ENCODE peak calls at places on chromosomes 12 and 14, in nine cellular contexts. One of them, this sample, is unnamed.
A peak's percentile ranks its signal among the peaks of the same experiment; 100 is the strongest.

GRCh38 chr12:2551097-2551496 is 243.7 kb upstream of the FKBP4 start:
- DNase-seq in GM20000: no peak
- DNase-seq in breast epithelium: no peak
- DNase-seq in RWPE1: no peak
- DNase-seq in GM13976: no peak
- DNase-seq in B cell: no peak
- DNase-seq in cardiac fibroblast: no peak
- DNase-seq in RWPE2: no peak
- DNase-seq in GM23338: no peak
- DNase-seq in this sample: no peak

GRCh38 chr12:49507139-49507538 is 31.7 kb upstream of the KCNH3 start:
- DNase-seq in GM20000: no peak
- DNase-seq in breast epithelium: no peak
- DNase-seq in RWPE1: peak; percentile 78
- DNase-seq in GM13976: no peak
- DNase-seq in B cell: no peak
- DNase-seq in cardiac fibroblast: peak; percentile 97
- DNase-seq in RWPE2: peak; percentile 76
- DNase-seq in GM23338: no peak
- DNase-seq in this sample: no peak

GRCh38 chr12:116959845-116960514 is 49.2 kb downstream of the FBXW8 start:
- DNase-seq in GM20000: peak; percentile 66
- DNase-seq in breast epithelium: no peak
- DNase-seq in RWPE1: no peak
- DNase-seq in GM13976: peak; percentile 69
- DNase-seq in B cell: no peak
- DNase-seq in cardiac fibroblast: no peak
- DNase-seq in RWPE2: no peak
- DNase-seq in GM23338: no peak
- DNase-seq in this sample: peak; percentile 64

GRCh38 chr14:59336078-59336477 is 129.1 kb downstream of the GPR135 start:
- DNase-seq in GM20000: no peak
- DNase-seq in breast epithelium: no peak
- DNase-seq in RWPE1: no peak
- DNase-seq in GM13976: no peak
- DNase-seq in B cell: no peak
- DNase-seq in cardiac fibroblast: peak; percentile 33
- DNase-seq in RWPE2: no peak
- DNase-seq in GM23338: no peak
- DNase-seq in this sample: no peak

GRCh38 chr12:113098428-113099028 is 37.0 kb downstream of the RASAL1 start:
- DNase-seq in GM20000: peak; percentile 86
- DNase-seq in breast epithelium: peak; percentile 93
- DNase-seq in RWPE1: peak; percentile 94
- DNase-seq in GM13976: peak; percentile 85
- DNase-seq in B cell: peak; percentile 80
- DNase-seq in cardiac fibroblast: peak; percentile 94
- DNase-seq in RWPE2: peak; percentile 84
- DNase-seq in GM23338: peak; percentile 95
- DNase-seq in this sample: peak; percentile 83

GRCh38 chr14:59046746-59047145 is 141.7 kb upstream of the DAAM1 start:
- DNase-seq in GM20000: no peak
- DNase-seq in breast epithelium: no peak
- DNase-seq in RWPE1: no peak
- DNase-seq in GM13976: no peak
- DNase-seq in B cell: no peak
- DNase-seq in cardiac fibroblast: no peak
- DNase-seq in RWPE2: no peak
- DNase-seq in GM23338: no peak
- DNase-seq in this sample: no peak

GRCh38 chr12:57235012-57235727 is 5.7 kb downstream of the SHMT2 start:
- DNase-seq in GM20000: no peak
- DNase-seq in breast epithelium: no peak
- DNase-seq in RWPE1: no peak
- DNase-seq in GM13976: peak; percentile 12
- DNase-seq in B cell: peak; percentile 59
- DNase-seq in cardiac fibroblast: peak; percentile 95
- DNase-seq in RWPE2: peak; percentile 62
- DNase-seq in GM23338: peak; percentile 78
- DNase-seq in this sample: no peak

GRCh38 chr12:60035835-60036234 is 440.0 kb downstream of the SLC16A7 start:
- DNase-seq in GM20000: no peak
- DNase-seq in breast epithelium: no peak
- DNase-seq in RWPE1: peak; percentile 20
- DNase-seq in GM13976: no peak
- DNase-seq in B cell: no peak
- DNase-seq in cardiac fibroblast: peak; percentile 35
- DNase-seq in RWPE2: no peak
- DNase-seq in GM23338: no peak
- DNase-seq in this sample: no peak

GRCh38 chr12:122366685-122367475 is 55.6 kb downstream of the CLIP1 start:
- DNase-seq in GM20000: no peak
- DNase-seq in breast epithelium: peak; percentile 55
- DNase-seq in RWPE1: peak; percentile 86
- DNase-seq in GM13976: no peak
- DNase-seq in B cell: no peak
- DNase-seq in cardiac fibroblast: peak; percentile 96
- DNase-seq in RWPE2: no peak
- DNase-seq in GM23338: peak; percentile 84
- DNase-seq in this sample: no peak

GRCh38 chr12:87160848-87161601 is 868.2 kb downstream of the C12orf50 start:
- DNase-seq in GM20000: no peak
- DNase-seq in breast epithelium: no peak
- DNase-seq in RWPE1: peak; percentile 20
- DNase-seq in GM13976: no peak
- DNase-seq in B cell: no peak
- DNase-seq in cardiac fibroblast: no peak
- DNase-seq in RWPE2: no peak
- DNase-seq in GM23338: no peak
- DNase-seq in this sample: no peak

GRCh38 chr14:53152909-53153701 is at the start of gene DDHD1:
- DNase-seq in GM20000: peak; percentile 96
- DNase-seq in breast epithelium: peak; percentile 39
- DNase-seq in RWPE1: peak; percentile 53
- DNase-seq in GM13976: peak; percentile 94
- DNase-seq in B cell: peak; percentile 95
- DNase-seq in cardiac fibroblast: peak; percentile 63
- DNase-seq in RWPE2: peak; percentile 69
- DNase-seq in GM23338: peak; percentile 86
- DNase-seq in this sample: peak; percentile 93

GRCh38 chr12:510071-510825 is 50.5 kb downstream of the B4GALNT3 start:
- DNase-seq in GM20000: no peak
- DNase-seq in breast epithelium: no peak
- DNase-seq in RWPE1: peak; percentile 29
- DNase-seq in GM13976: no peak
- DNase-seq in B cell: no peak
- DNase-seq in cardiac fibroblast: no peak
- DNase-seq in RWPE2: no peak
- DNase-seq in GM23338: peak; percentile 58
- DNase-seq in this sample: no peak

DNA sequence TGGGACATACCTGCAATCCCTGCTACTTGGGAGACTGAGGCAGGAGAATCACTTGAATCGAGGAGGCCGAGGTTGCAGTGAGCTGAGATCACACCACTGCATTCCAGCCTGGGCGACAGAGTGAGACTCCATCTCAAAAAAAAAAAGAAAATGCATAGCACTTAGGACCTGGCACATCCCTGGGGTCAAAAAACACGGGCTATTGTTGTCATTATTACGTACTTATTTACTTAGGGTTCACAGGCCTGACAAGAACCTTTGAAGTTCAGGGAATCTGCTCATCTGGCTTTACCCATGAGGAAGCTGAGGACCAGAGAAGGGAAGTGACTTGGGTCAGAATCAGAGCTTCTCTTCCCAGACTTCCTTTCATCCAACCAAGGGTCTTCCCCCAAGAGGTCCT is 35.2 kb downstream of the SMUG1 start:
- DNase-seq in GM20000: no peak
- DNase-seq in breast epithelium: no peak
- DNase-seq in RWPE1: no peak
- DNase-seq in GM13976: no peak
- DNase-seq in B cell: no peak
- DNase-seq in cardiac fibroblast: no peak
- DNase-seq in RWPE2: no peak
- DNase-seq in GM23338: no peak
- DNase-seq in this sample: no peak
- TF ChIP-seq CTCF in GM20000: no peak
- TF ChIP-seq CTCF in breast epithelium: no peak
- TF ChIP-seq CTCF in RWPE1: no peak
- TF ChIP-seq CTCF in GM13976: no peak
- TF ChIP-seq CTCF in B cell: no peak
- TF ChIP-seq CTCF in cardiac fibroblast: no peak
- TF ChIP-seq CTCF in RWPE2: no peak
- TF ChIP-seq CTCF in GM23338: no peak
- TF ChIP-seq CTCF in this sample: no peak

GRCh38 chr12:111037047-111037446 is 116.7 kb upstream of the MYL2 start:
- DNase-seq in GM20000: no peak
- DNase-seq in breast epithelium: no peak
- DNase-seq in RWPE1: no peak
- DNase-seq in GM13976: no peak
- DNase-seq in B cell: no peak
- DNase-seq in cardiac fibroblast: no peak
- DNase-seq in RWPE2: peak; percentile 36
- DNase-seq in GM23338: no peak
- DNase-seq in this sample: no peak

GRCh38 chr12:111035578-111036301 is 115.4 kb upstream of the MYL2 start:
- DNase-seq in GM20000: no peak
- DNase-seq in breast epithelium: no peak
- DNase-seq in RWPE1: no peak
- DNase-seq in GM13976: no peak
- DNase-seq in B cell: no peak
- DNase-seq in cardiac fibroblast: no peak
- DNase-seq in RWPE2: peak; percentile 36
- DNase-seq in GM23338: peak; percentile 84
- DNase-seq in this sample: no peak

GRCh38 chr12:111033281-111034147 is 113.1 kb upstream of the MYL2 start:
- DNase-seq in GM20000: no peak
- DNase-seq in breast epithelium: no peak
- DNase-seq in RWPE1: no peak
- DNase-seq in GM13976: no peak
- DNase-seq in B cell: peak; percentile 8
- DNase-seq in cardiac fibroblast: no peak
- DNase-seq in RWPE2: peak; percentile 26
- DNase-seq in GM23338: peak; percentile 77
- DNase-seq in this sample: no peak

GRCh38 chr12:111034148-111034910 is 114.0 kb upstream of the MYL2 start:
- DNase-seq in GM20000: no peak
- DNase-seq in breast epithelium: no peak
- DNase-seq in RWPE1: no peak
- DNase-seq in GM13976: no peak
- DNase-seq in B cell: peak; percentile 8
- DNase-seq in cardiac fibroblast: no peak
- DNase-seq in RWPE2: peak; percentile 68
- DNase-seq in GM23338: peak; percentile 72
- DNase-seq in this sample: no peak

GRCh38 chr12:111034911-111035577 is 114.7 kb upstream of the MYL2 start:
- DNase-seq in GM20000: no peak
- DNase-seq in breast epithelium: no peak
- DNase-seq in RWPE1: no peak
- DNase-seq in GM13976: no peak
- DNase-seq in B cell: peak; percentile 11
- DNase-seq in cardiac fibroblast: peak; percentile 9
- DNase-seq in RWPE2: peak; percentile 59
- DNase-seq in GM23338: peak; percentile 72
- DNase-seq in this sample: no peak
- TF ChIP-seq CTCF in GM20000: no peak
- TF ChIP-seq CTCF in breast epithelium: no peak
- TF ChIP-seq CTCF in RWPE1: no peak
- TF ChIP-seq CTCF in GM13976: no peak
- TF ChIP-seq CTCF in B cell: no peak
- TF ChIP-seq CTCF in cardiac fibroblast: no peak
- TF ChIP-seq CTCF in RWPE2: no peak
- TF ChIP-seq CTCF in GM23338: no peak
- TF ChIP-seq CTCF in this sample: no peak

GRCh38 chr12:123743002-123743401 is 19.1 kb upstream of the DNAH10 start:
- DNase-seq in GM20000: no peak
- DNase-seq in breast epithelium: no peak
- DNase-seq in RWPE1: no peak
- DNase-seq in GM13976: no peak
- DNase-seq in B cell: peak; percentile 28
- DNase-seq in cardiac fibroblast: no peak
- DNase-seq in RWPE2: no peak
- DNase-seq in GM23338: no peak
- DNase-seq in this sample: no peak

GRCh38 chr12:123747309-123747708 is 14.8 kb upstream of the DNAH10 start:
- DNase-seq in GM20000: no peak
- DNase-seq in breast epithelium: no peak
- DNase-seq in RWPE1: no peak
- DNase-seq in GM13976: no peak
- DNase-seq in B cell: no peak
- DNase-seq in cardiac fibroblast: no peak
- DNase-seq in RWPE2: no peak
- DNase-seq in GM23338: no peak
- DNase-seq in this sample: no peak

GRCh38 chr12:123748171-123748570 is 13.9 kb upstream of the DNAH10 start:
- DNase-seq in GM20000: no peak
- DNase-seq in breast epithelium: no peak
- DNase-seq in RWPE1: no peak
- DNase-seq in GM13976: no peak
- DNase-seq in B cell: no peak
- DNase-seq in cardiac fibroblast: no peak
- DNase-seq in RWPE2: no peak
- DNase-seq in GM23338: no peak
- DNase-seq in this sample: no peak

GRCh38 chr12:123741937-123742572 is 20.0 kb upstream of the DNAH10 start:
- DNase-seq in GM20000: peak; percentile 21
- DNase-seq in breast epithelium: no peak
- DNase-seq in RWPE1: no peak
- DNase-seq in GM13976: peak; percentile 45
- DNase-seq in B cell: no peak
- DNase-seq in cardiac fibroblast: no peak
- DNase-seq in RWPE2: no peak
- DNase-seq in GM23338: no peak
- DNase-seq in this sample: no peak

GRCh38 chr12:123744836-123745235 is 17.3 kb upstream of the DNAH10 start:
- DNase-seq in GM20000: no peak
- DNase-seq in breast epithelium: no peak
- DNase-seq in RWPE1: no peak
- DNase-seq in GM13976: no peak
- DNase-seq in B cell: no peak
- DNase-seq in cardiac fibroblast: no peak
- DNase-seq in RWPE2: no peak
- DNase-seq in GM23338: peak; percentile 36
- DNase-seq in this sample: no peak
- TF ChIP-seq CTCF in GM20000: no peak
- TF ChIP-seq CTCF in breast epithelium: no peak
- TF ChIP-seq CTCF in RWPE1: no peak
- TF ChIP-seq CTCF in GM13976: no peak
- TF ChIP-seq CTCF in B cell: no peak
- TF ChIP-seq CTCF in cardiac fibroblast: peak; percentile 4
- TF ChIP-seq CTCF in RWPE2: peak; percentile 20
- TF ChIP-seq CTCF in GM23338: peak; percentile 30
- TF ChIP-seq CTCF in this sample: no peak

GRCh38 chr14:50542941-50543418 is 10.6 kb upstream of the MAP4K5 start:
- DNase-seq in GM20000: peak; percentile 66
- DNase-seq in breast epithelium: no peak
- DNase-seq in RWPE1: peak; percentile 50
- DNase-seq in GM13976: peak; percentile 66
- DNase-seq in B cell: peak; percentile 60
- DNase-seq in cardiac fibroblast: peak; percentile 73
- DNase-seq in RWPE2: no peak
- DNase-seq in GM23338: peak; percentile 77
- DNase-seq in this sample: peak; percentile 63
- TF ChIP-seq CTCF in GM20000: peak; percentile 39
- TF ChIP-seq CTCF in breast epithelium: no peak
- TF ChIP-seq CTCF in RWPE1: peak; percentile 63
- TF ChIP-seq CTCF in GM13976: peak; percentile 36
- TF ChIP-seq CTCF in B cell: peak; percentile 76
- TF ChIP-seq CTCF in cardiac fibroblast: peak; percentile 36
- TF ChIP-seq CTCF in RWPE2: peak; percentile 89
- TF ChIP-seq CTCF in GM23338: peak; percentile 70
- TF ChIP-seq CTCF in this sample: peak; percentile 45